ENCODE peak calls at places on chromosome 7, in five cellular contexts. O, U, Y, P and A are unnamed samples.

GRCh38 chr7:44977304-44977858 is 1.4 kb downstream of the MYO1G start:
- DNase-seq in O (no peak), U (no peak), Y (no peak), P (no peak), A (peak; percentile 65)

GRCh38 chr7:7315851-7316250 is 133.5 kb downstream of the C1GALT1 start:
- DNase-seq in O (no peak), U (no peak), Y (no peak), P (no peak), A (no peak)

GRCh38 chr7:139230078-139230477 is 959 bp upstream of the UBN2 start:
- DNase-seq in O (no peak), U (no peak), Y (no peak), P (no peak), A (no peak)

GRCh38 chr7:146090023-146090645 is 26.5 kb upstream of the CNTNAP2 start:
- DNase-seq in O (peak; percentile 53), U (peak; percentile 6), Y (no peak), P (no peak), A (peak; percentile 13)

GRCh38 chr7:98284335-98285036 is 3.0 kb downstream of the BRI3 start:
- DNase-seq in O (no peak), U (no peak), Y (peak; percentile 77), P (peak; percentile 89), A (no peak)

GRCh38 chr7:29442146-29442545 is 121.5 kb upstream of the PRR15 start:
- DNase-seq in O (no peak), U (no peak), Y (no peak), P (no peak), A (no peak)

GRCh38 chr7:64528770-64529169 is 34.1 kb downstream of the ZNF680 start:
- DNase-seq in O (no peak), U (no peak), Y (no peak), P (no peak), A (no peak)

GRCh38 chr7:133912916-133913697 is 214.0 kb upstream of the LRGUK start:
- DNase-seq in O (no peak), U (no peak), Y (no peak), P (no peak), A (no peak)

GRCh38 chr7:105462765-105463164 is 59.3 kb downstream of the PUS7 start:
- DNase-seq in O (no peak), U (no peak), Y (no peak), P (no peak), A (no peak)

GRCh38 chr7:516606-517456 is 2.8 kb downstream of the PDGFA start:
- DNase-seq in O (peak; percentile 51), U (peak; percentile 62), Y (no peak), P (peak; percentile 72), A (no peak)

GRCh38 chr7:68963547-68963946 is 634.7 kb upstream of the AUTS2 start:
- DNase-seq in O (no peak), U (no peak), Y (no peak), P (no peak), A (no peak)

GRCh38 chr7:148930335-148930734 is 46.2 kb upstream of the EZH2 start:
- DNase-seq in O (no peak), U (no peak), Y (no peak), P (no peak), A (no peak)

GRCh38 chr7:93569189-93569588 is 5.3 kb downstream of the CALCR start:
- DNase-seq in O (no peak), U (no peak), Y (no peak), P (no peak), A (no peak)

GRCh38 chr7:92206672-92207071 is 27.7 kb upstream of the LRRD1 start:
- DNase-seq in O (no peak), U (no peak), Y (no peak), P (no peak), A (no peak)

GRCh38 chr7:16661924-16662323 is 15.9 kb downstream of the BZW2 start:
- DNase-seq in O (no peak), U (no peak), Y (no peak), P (no peak), A (peak; percentile 22)

GRCh38 chr7:88184848-88185304 is 35.0 kb downstream of the SRI start:
- DNase-seq in O (no peak), U (no peak), Y (no peak), P (peak; percentile 17), A (no peak)

GRCh38 chr7:71332226-71332625 is 200.3 kb downstream of the GALNT17 start:
- DNase-seq in O (no peak), U (no peak), Y (no peak), P (no peak), A (no peak)

GRCh38 chr7:42186181-42186580 is 50.8 kb downstream of the GLI3 start:
- DNase-seq in O (peak; percentile 16), U (peak; percentile 6), Y (no peak), P (no peak), A (peak; percentile 4)

GRCh38 chr7:114903131-114903530 is 18.8 kb upstream of the MDFIC start:
- DNase-seq in O (no peak), U (no peak), Y (no peak), P (no peak), A (no peak)

GRCh38 chr7:129147723-129148122 is 3.2 kb downstream of the TSPAN33 start:
- DNase-seq in O (no peak), U (no peak), Y (no peak), P (no peak), A (no peak)

GRCh38 chr7:129144834-129145668 is 544 bp downstream of the TSPAN33 start:
- DNase-seq in O (no peak), U (no peak), Y (no peak), P (no peak), A (no peak)

GRCh38 chr7:129149546-129149945 is 5.0 kb downstream of the TSPAN33 start:
- DNase-seq in O (no peak), U (no peak), Y (no peak), P (no peak), A (no peak)

GRCh38 chr7:129146237-129146979 is 1.9 kb downstream of the TSPAN33 start:
- DNase-seq in O (no peak), U (no peak), Y (no peak), P (no peak), A (no peak)

GRCh38 chr7:129150199-129150996 is 5.9 kb downstream of the TSPAN33 start:
- DNase-seq in O (peak; percentile 68), U (no peak), Y (no peak), P (no peak), A (peak; percentile 80)
- TF ChIP-seq POLR2A in O (no peak), U (no peak), Y (no peak), P (no peak), A (no peak)

GRCh38 chr7:151226875-151227782 is at the start of gene ABCF2:
- DNase-seq in O (peak; percentile 99), U (peak; percentile 99), Y (peak; percentile 99), P (peak; percentile 99), A (peak; percentile 98)
- TF ChIP-seq POLR2A in O (peak; percentile 91), U (peak; percentile 66), Y (no peak), P (no peak), A (peak; percentile 57)

GRCh38 chr7:32942783-32943653 is 14.2 kb upstream of the FKBP9 start:
- DNase-seq in O (peak; percentile 87), U (peak; percentile 89), Y (peak; percentile 67), P (peak; percentile 75), A (peak; percentile 88)
- TF ChIP-seq POLR2A in O (no peak), U (peak; percentile 29), Y (peak; percentile 47), P (peak; percentile 26), A (peak; percentile 54)

GRCh38 chr7:155645652-155646051 is 1.2 kb downstream of the RBM33 start:
- DNase-seq in O (no peak), U (no peak), Y (no peak), P (no peak), A (no peak)

GRCh38 chr7:155643804-155644177 is 670 bp upstream of the RBM33 start:
- DNase-seq in O (no peak), U (peak; percentile 13), Y (no peak), P (no peak), A (peak; percentile 80)

GRCh38 chr7:155646669-155647068 is 2.2 kb downstream of the RBM33 start:
- DNase-seq in O (no peak), U (no peak), Y (no peak), P (no peak), A (no peak)

GRCh38 chr7:155644971-155645509 is 579 bp downstream of the RBM33 start:
- DNase-seq in O (peak; percentile 67), U (peak; percentile 43), Y (peak; percentile 15), P (peak; percentile 18), A (peak; percentile 86)

GRCh38 chr7:155644178-155644970 is at the start of gene RBM33:
- DNase-seq in O (peak; percentile 95), U (peak; percentile 90), Y (peak; percentile 61), P (peak; percentile 80), A (peak; percentile 95)
- TF ChIP-seq POLR2A in O (peak; percentile 94), U (peak; percentile 91), Y (peak; percentile 11), P (no peak), A (peak; percentile 95)

DNA sequence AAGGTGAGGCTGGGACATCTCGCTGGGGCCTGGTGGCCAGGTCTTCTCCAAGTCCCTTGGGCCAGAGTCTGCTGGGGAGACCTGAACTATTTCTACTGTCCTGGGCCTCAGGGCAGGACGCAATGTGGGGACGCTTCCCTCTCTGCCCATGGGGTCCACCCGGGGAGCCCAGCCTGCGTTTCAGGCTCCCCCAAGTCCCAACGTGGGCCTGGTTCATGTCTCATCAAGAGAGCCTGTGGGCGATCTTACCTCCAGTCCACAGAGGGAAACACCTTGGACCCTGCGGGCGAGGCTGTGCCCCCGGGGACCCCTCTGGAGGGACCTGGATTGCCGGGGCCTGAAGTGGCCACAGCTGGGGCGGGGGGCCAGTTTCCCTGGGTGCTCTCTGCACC is 91.7 kb downstream of the DNAJB6 start:
- DNase-seq in O (no peak), U (no peak), Y (no peak), P (no peak), A (no peak)
- TF ChIP-seq POLR2A in O (no peak), U (no peak), Y (no peak), P (no peak), A (no peak)